ENCODE peak calls at places on chromosomes 13 and 19, in seven cellular contexts. F is AML-193; K is activated naive CD8-positive, alpha-beta T cell treated with anti-CD3 and anti-CD28 coated beads, Interleukin-2, amount 50 U/mL, for 16 hours; B is HT-29; Q is fibroblast of the conjunctiva; L is stimulated activated CD4-positive, alpha-beta T cell treated with anti-CD3 and anti-CD28 coated beads, Interleukin-2, amount 100 ng/mL, for 48 hours; T is fibroblast of pulmonary artery. Z is an unnamed sample.

GRCh38 chr13:20740021-20740420 is 33.7 kb downstream of the EEF1AKMT1 start:
- DNase-seq in F (no peak), K (no peak), B (no peak), Q (no peak), L (no peak), T (no peak), Z (no peak)

GRCh38 chr19:10007366-10007765 is 2.9 kb downstream of the COL5A3 start:
- DNase-seq in F (no peak), K (no peak), B (no peak), Q (peak), L (no peak), T (peak), Z (no peak)

GRCh38 chr19:6378036-6378435 is 2.3 kb upstream of the PSPN start:
- DNase-seq in F (no peak), K (no peak), B (no peak), Q (peak), L (no peak), T (peak), Z (no peak)

GRCh38 chr19:55251296-55252081 is 7.3 kb downstream of the PPP6R1 start:
- DNase-seq in F (no peak), K (no peak), B (peak), Q (no peak), L (no peak), T (peak), Z (peak)

GRCh38 chr13:101579291-101579802 is 126.9 kb downstream of the ITGBL1 start:
- DNase-seq in F (no peak), K (no peak), B (peak), Q (no peak), L (no peak), T (peak), Z (no peak)

GRCh38 chr19:18062043-18062442 is 24.7 kb downstream of the IL12RB1 start:
- DNase-seq in F (no peak), K (no peak), B (no peak), Q (no peak), L (no peak), T (no peak), Z (no peak)

GRCh38 chr19:51251453-51251790 is 542 bp downstream of the SIGLECL1 start:
- DNase-seq in F (no peak), K (no peak), B (no peak), Q (no peak), L (no peak), T (no peak), Z (no peak)

GRCh38 chr13:80430561-80430960 is 89.6 kb upstream of the SPRY2 start:
- DNase-seq in F (no peak), K (no peak), B (no peak), Q (no peak), L (no peak), T (no peak), Z (no peak)

GRCh38 chr13:76663941-76664340 is 222.3 kb downstream of the KCTD12 start:
- DNase-seq in F (peak), K (no peak), B (no peak), Q (peak), L (no peak), T (peak), Z (no peak)

GRCh38 chr13:79282508-79282907 is 123.5 kb downstream of the RBM26 start:
- DNase-seq in F (no peak), K (no peak), B (no peak), Q (no peak), L (no peak), T (no peak), Z (no peak)

GRCh38 chr19:30666301-30666803 is 294.2 kb downstream of the ZNF536 start:
- DNase-seq in F (no peak), K (no peak), B (peak), Q (no peak), L (peak), T (peak), Z (peak)

GRCh38 chr13:100100115-100100879 is 11.4 kb downstream of the PCCA start:
- DNase-seq in F (no peak), K (no peak), B (peak), Q (peak), L (no peak), T (peak), Z (no peak)

GRCh38 chr13:75635621-75636338 is at the start of gene LMO7:
- DNase-seq in F (no peak), K (peak), B (peak), Q (no peak), L (peak), T (peak), Z (peak)

GRCh38 chr19:4713384-4713951 is 10.2 kb downstream of the DPP9 start:
- DNase-seq in F (no peak), K (no peak), B (peak), Q (peak), L (no peak), T (peak), Z (no peak)

GRCh38 chr13:30113531-30113930 is 193.8 kb downstream of the KATNAL1 start:
- DNase-seq in F (no peak), K (no peak), B (no peak), Q (no peak), L (no peak), T (no peak), Z (no peak)

GRCh38 chr19:47187797-47188196 is 43.2 kb downstream of the BBC3 start:
- DNase-seq in F (no peak), K (no peak), B (peak), Q (no peak), L (no peak), T (no peak), Z (no peak)

GRCh38 chr13:95564948-95565347 is 12.4 kb downstream of the CLDN10 start:
- DNase-seq in F (peak), K (no peak), B (no peak), Q (no peak), L (no peak), T (peak), Z (no peak)

GRCh38 chr13:79003989-79004550 is 345.1 kb upstream of the OBI1 start:
- DNase-seq in F (no peak), K (no peak), B (no peak), Q (no peak), L (no peak), T (no peak), Z (no peak)

GRCh38 chr13:112690242-112690943 is 555 bp downstream of the ATP11A start:
- DNase-seq in F (peak), K (no peak), B (peak), Q (no peak), L (peak), T (peak), Z (peak)

GRCh38 chr13:43587376-43587775 is 199.4 kb downstream of the ENOX1 start:
- DNase-seq in F (no peak), K (no peak), B (no peak), Q (no peak), L (no peak), T (no peak), Z (no peak)

Z was measured in stimulated activated naive B cell treated with anti-CD40 and anti-IgM and Interleukin-4, amounts not matched to agents 10 μg/mL and 1 μg/mL and 100 μg/mL, for 72 hours.